ENCODE peak calls at places on chromosomes 3 and 15, in six cellular contexts. C is astrocyte of the spinal cord; Q is omental fat pad; X is CD8-positive, alpha-beta T cell; H is stomach; L is WERI-Rb-1. K is an unnamed sample.
A peak's percentile ranks its signal among the peaks of the same experiment; 100 is the strongest.

GRCh38 chr15:70323111-70323851 is 225.6 kb upstream of the TLE3 start:
- DNase-seq in C (peak; percentile 60), Q (no peak), X (no peak), H (peak; percentile 38), L (peak; percentile 79), K (no peak)

GRCh38 chr3:11624161-11624560 is 19.6 kb downstream of the VGLL4 start:
- DNase-seq in C (no peak), Q (no peak), X (no peak), H (no peak), L (no peak), K (no peak)

GRCh38 chr3:32443471-32443870 is 51.8 kb downstream of the CMTM7 start:
- DNase-seq in C (peak; percentile 65), Q (no peak), X (no peak), H (no peak), L (no peak), K (no peak)

GRCh38 chr3:39267631-39268553 is 11.9 kb downstream of the CX3CR1 start:
- DNase-seq in C (no peak), Q (no peak), X (peak; percentile 35), H (no peak), L (no peak), K (no peak)

GRCh38 chr3:58065700-58066167 is 57.5 kb downstream of the FLNB start:
- DNase-seq in C (peak; percentile 73), Q (no peak), X (no peak), H (no peak), L (no peak), K (no peak)

GRCh38 chr3:49357466-49358216 is 512 bp downstream of the GPX1 start:
- DNase-seq in C (peak; percentile 88), Q (no peak), X (peak; percentile 34), H (peak; percentile 49), L (no peak), K (no peak)

GRCh38 chr15:34708422-34708821 is 46.4 kb downstream of the GJD2 start:
- DNase-seq in C (peak; percentile 53), Q (no peak), X (no peak), H (no peak), L (peak; percentile 17), K (no peak)

GRCh38 chr3:136495213-136495612 is 245.1 kb downstream of the PCCB start:
- DNase-seq in C (no peak), Q (no peak), X (no peak), H (no peak), L (no peak), K (no peak)

GRCh38 chr3:194312743-194313281 is 38.3 kb downstream of the CPN2 start:
- DNase-seq in C (peak; percentile 47), Q (peak; percentile 58), X (no peak), H (no peak), L (no peak), K (no peak)

GRCh38 chr3:136276049-136276755 is 26.1 kb downstream of the PCCB start:
- DNase-seq in C (no peak), Q (no peak), X (no peak), H (no peak), L (no peak), K (no peak)

GRCh38 chr3:105867690-105868449 is 942 bp downstream of the CBLB start:
- DNase-seq in C (peak; percentile 42), Q (no peak), X (no peak), H (no peak), L (no peak), K (no peak)

GRCh38 chr3:166606988-166607387 is 769.8 kb upstream of the BCHE start:
- DNase-seq in C (no peak), Q (no peak), X (no peak), H (no peak), L (no peak), K (no peak)

GRCh38 chr15:99305761-99306505 is 54.7 kb downstream of the LRRC28 start:
- DNase-seq in C (peak; percentile 87), Q (no peak), X (no peak), H (peak; percentile 56), L (peak; percentile 64), K (no peak)

GRCh38 chr15:58386641-58387040 is 45.1 kb upstream of the LIPC start:
- DNase-seq in C (no peak), Q (no peak), X (no peak), H (no peak), L (no peak), K (no peak)

GRCh38 chr3:124558898-124559649 is 171.2 kb upstream of the UMPS start:
- DNase-seq in C (peak; percentile 94), Q (peak; percentile 63), X (no peak), H (peak; percentile 84), L (peak; percentile 76), K (no peak)

GRCh38 chr3:164608554-164609276 is 469.6 kb downstream of the SI start:
- DNase-seq in C (peak; percentile 32), Q (no peak), X (no peak), H (no peak), L (no peak), K (no peak)

GRCh38 chr15:62889734-62890505 is 152.6 kb upstream of the TPM1 start:
- DNase-seq in C (peak; percentile 63), Q (no peak), X (no peak), H (no peak), L (no peak), K (no peak)

GRCh38 chr3:41137686-41138111 is 61.6 kb upstream of the CTNNB1 start:
- DNase-seq in C (no peak), Q (no peak), X (no peak), H (no peak), L (no peak), K (no peak)

GRCh38 chr3:187006884-187007630 is 76.7 kb downstream of the ST6GAL1 start:
- DNase-seq in C (no peak), Q (no peak), X (no peak), H (no peak), L (no peak), K (no peak)

GRCh38 chr15:31525296-31525695 is 198.7 kb downstream of the KLF13 start:
- DNase-seq in C (no peak), Q (no peak), X (no peak), H (no peak), L (no peak), K (no peak)

GRCh38 chr3:168459229-168459784 is 363.6 kb upstream of the GOLIM4 start:
- DNase-seq in C (peak; percentile 36), Q (no peak), X (no peak), H (no peak), L (no peak), K (no peak)

GRCh38 chr15:50176869-50177268 is 5.1 kb upstream of the SLC27A2 start:
- DNase-seq in C (no peak), Q (no peak), X (no peak), H (no peak), L (no peak), K (no peak)

GRCh38 chr3:13827256-13827655 is 52.6 kb downstream of the WNT7A start:
- DNase-seq in C (no peak), Q (no peak), X (no peak), H (no peak), L (no peak), K (no peak)

GRCh38 chr15:68389041-68389930 is 42.7 kb downstream of the ITGA11 start:
- DNase-seq in C (no peak), Q (no peak), X (no peak), H (peak; percentile 9), L (no peak), K (no peak)

DNA sequence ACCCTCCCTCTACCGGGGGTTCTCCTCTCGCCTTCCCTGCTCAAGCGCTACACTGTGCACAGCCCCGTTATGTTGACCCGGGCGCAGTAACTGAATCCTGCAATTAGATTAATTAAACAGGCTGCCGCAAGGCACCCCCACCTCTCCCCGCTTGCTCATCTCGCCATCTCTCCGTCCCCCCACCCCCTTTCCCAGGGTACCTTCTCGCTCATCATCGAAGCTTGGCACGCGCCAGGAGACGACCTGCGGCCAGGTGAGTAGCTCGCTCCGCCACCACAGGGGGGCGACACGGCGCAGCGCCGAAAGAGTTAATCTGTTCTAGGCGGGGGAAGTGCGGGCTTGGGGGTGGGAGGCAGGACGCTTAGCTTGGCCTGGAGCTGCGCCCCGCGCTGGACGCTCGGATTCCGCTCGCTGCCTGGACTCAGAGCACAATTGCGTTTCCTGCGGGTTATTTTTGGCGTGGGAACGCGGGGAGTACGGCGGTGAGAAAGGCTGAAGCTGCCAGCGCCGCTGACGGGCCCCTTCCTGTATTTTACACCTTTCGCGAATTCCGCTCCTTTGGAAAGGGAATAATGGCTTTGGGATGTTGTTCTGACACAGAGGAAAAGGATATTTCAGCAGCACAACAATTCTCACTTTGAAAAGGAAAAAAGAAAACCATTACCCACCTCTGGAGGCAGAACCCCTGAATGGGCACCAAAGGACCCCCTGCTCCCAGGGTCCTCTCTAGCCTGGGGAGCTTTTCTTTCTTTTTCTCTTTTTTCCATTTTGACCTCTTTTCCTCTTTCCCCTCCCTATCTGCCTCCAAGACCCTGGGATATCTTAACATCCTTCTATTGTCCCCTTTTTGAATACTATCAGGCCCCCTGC is 1.5 kb downstream of the DLL4 start:
- DNase-seq in C (no peak), Q (no peak), X (no peak), H (no peak), L (peak; percentile 90), K (no peak)
- TF ChIP-seq CTCF in C (peak; percentile 46), Q (no peak), X (peak; percentile 65), H (peak; percentile 29), L (peak; percentile 86), K (peak; percentile 74)

GRCh38 chr3:120402257-120402656 is 48.5 kb downstream of the FSTL1 start:
- DNase-seq in C (no peak), Q (no peak), X (no peak), H (no peak), L (no peak), K (no peak)
- TF ChIP-seq CTCF in C (no peak), Q (no peak), X (no peak), H (no peak), L (no peak), K (no peak)

DNA sequence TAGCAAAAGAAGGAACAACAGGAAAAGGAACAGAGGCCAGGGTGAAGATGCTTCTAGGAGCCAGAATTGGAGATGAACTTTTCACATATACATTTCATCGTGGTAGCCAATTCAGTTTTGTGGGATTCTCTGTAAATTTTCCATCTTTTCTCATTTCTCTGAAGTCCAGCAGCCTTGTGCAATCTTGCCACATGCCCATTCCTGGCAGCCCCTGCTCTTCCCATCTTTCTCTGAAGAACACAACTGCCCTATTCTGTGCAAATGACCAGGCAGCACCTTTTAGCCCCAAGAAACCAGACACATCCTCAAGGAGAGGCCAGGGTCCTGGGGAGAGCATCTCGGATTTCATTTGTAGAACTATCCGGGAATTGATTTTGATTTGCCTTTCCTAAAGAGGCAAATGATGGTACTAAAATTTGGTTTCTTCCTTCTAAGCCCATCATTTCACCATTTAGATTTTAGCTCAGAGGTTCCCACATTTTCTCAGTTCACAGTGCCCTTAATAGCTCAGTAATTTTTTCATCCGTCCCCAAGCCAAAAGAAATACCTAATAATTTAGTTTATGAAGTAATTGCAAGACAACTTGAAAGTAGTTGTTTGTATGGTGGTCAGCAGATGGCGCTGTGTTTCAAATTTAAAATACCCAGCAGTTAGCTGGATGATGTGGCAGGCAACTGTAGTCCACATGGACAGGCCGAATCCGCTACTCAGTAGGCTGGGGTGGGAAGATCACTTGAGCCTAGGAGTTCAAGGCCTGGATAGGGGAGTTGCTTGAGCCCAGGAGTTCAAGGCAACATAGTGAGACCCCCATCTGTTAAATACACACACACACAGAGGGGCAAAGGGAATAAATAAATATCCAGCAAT is 61.3 kb upstream of the ACKR4 start:
- DNase-seq in C (peak; percentile 89), Q (no peak), X (peak; percentile 32), H (peak; percentile 65), L (peak; percentile 62), K (peak; percentile 53)
- TF ChIP-seq CTCF in C (peak; percentile 56), Q (no peak), X (peak; percentile 80), H (peak; percentile 58), L (peak; percentile 42), K (peak; percentile 79)

DNA sequence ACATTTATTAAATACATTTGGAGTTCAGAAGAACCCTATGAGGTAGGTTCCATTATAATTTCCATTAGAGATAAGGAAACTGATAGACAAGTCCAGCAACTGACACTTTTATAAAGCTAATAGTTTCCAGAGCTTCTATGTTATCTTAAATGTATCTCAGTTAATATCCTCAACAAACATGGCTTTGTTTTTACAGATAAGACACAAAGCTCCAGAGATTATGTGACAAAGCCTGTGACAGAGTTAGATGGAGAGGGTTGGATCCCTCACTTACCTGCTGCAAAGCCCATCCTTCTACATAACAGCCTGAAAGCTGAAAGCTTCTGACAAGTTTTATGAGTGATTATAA is 473 bp upstream of the COMMD2 start:
- DNase-seq in C (no peak), Q (no peak), X (no peak), H (no peak), L (no peak), K (no peak)
- TF ChIP-seq CTCF in C (no peak), Q (no peak), X (no peak), H (no peak), L (no peak), K (no peak)

K was measured in neural crest cell.